ENCODE peak calls at places on chromosomes 4 and X, in nine cellular contexts. W, L, G, Q, O, R, U, D and H are unnamed samples.
A peak's percentile ranks its signal among the peaks of the same experiment; 100 is the strongest.

GRCh38 chr4:152032722-152033131 is 271.9 kb upstream of the GATB start:
- DNase-seq in W (peak; percentile 58), L (no peak), G (peak; percentile 17), Q (no peak), O (no peak), R (peak; percentile 82), U (peak; percentile 67), D (no peak), H (no peak)

GRCh38 chrX:25548806-25549205 is 533.0 kb upstream of the ARX start:
- DNase-seq in W (no peak), L (no peak), G (no peak), Q (no peak), O (no peak), R (peak; percentile 0), U (no peak), D (no peak), H (no peak)

GRCh38 chr4:47061435-47061834 is 30.1 kb downstream of the GABRB1 start:
- DNase-seq in W (no peak), L (no peak), G (no peak), Q (no peak), O (no peak), R (peak; percentile 24), U (no peak), D (no peak), H (no peak)

GRCh38 chr4:108372678-108373077 is 203.9 kb upstream of the LEF1 start:
- DNase-seq in W (no peak), L (no peak), G (no peak), Q (no peak), O (peak; percentile 21), R (no peak), U (no peak), D (no peak), H (no peak)

GRCh38 chr4:84814100-84814750 is 152.3 kb downstream of the WDFY3 start:
- DNase-seq in W (no peak), L (no peak), G (peak; percentile 74), Q (no peak), O (peak; percentile 10), R (peak; percentile 94), U (peak; percentile 77), D (peak; percentile 87), H (no peak)

GRCh38 chr4:113636877-113637276 is 124.7 kb downstream of the CAMK2D start:
- DNase-seq in W (no peak), L (no peak), G (no peak), Q (no peak), O (peak; percentile 11), R (peak; percentile 47), U (peak; percentile 65), D (no peak), H (no peak)

GRCh38 chr4:5141802-5142201 is 90.5 kb downstream of the STK32B start:
- DNase-seq in W (no peak), L (no peak), G (no peak), Q (no peak), O (no peak), R (no peak), U (no peak), D (no peak), H (no peak)

GRCh38 chrX:148670277-148670676 is 169.9 kb downstream of the AFF2 start:
- DNase-seq in W (no peak), L (no peak), G (no peak), Q (no peak), O (no peak), R (no peak), U (no peak), D (no peak), H (no peak)

GRCh38 chr4:10256203-10256602 is 139.6 kb upstream of the WDR1 start:
- DNase-seq in W (no peak), L (no peak), G (no peak), Q (no peak), O (no peak), R (no peak), U (no peak), D (no peak), H (no peak)

GRCh38 chr4:182576609-182577289 is 333.5 kb downstream of the TENM3 start:
- DNase-seq in W (no peak), L (no peak), G (peak; percentile 41), Q (no peak), O (no peak), R (no peak), U (no peak), D (no peak), H (no peak)

GRCh38 chr4:183407635-183408463 is 36.6 kb upstream of the CDKN2AIP start:
- DNase-seq in W (no peak), L (no peak), G (no peak), Q (no peak), O (no peak), R (no peak), U (no peak), D (no peak), H (no peak)

GRCh38 chr4:69503558-69503957 is 7.9 kb upstream of the UGT2B4 start:
- DNase-seq in W (no peak), L (no peak), G (no peak), Q (no peak), O (no peak), R (no peak), U (no peak), D (no peak), H (no peak)
- TF ChIP-seq CTCF in W (no peak), L (no peak), G (no peak), Q (no peak), O (no peak), R (no peak), U (no peak), D (no peak), H (no peak)

DNA sequence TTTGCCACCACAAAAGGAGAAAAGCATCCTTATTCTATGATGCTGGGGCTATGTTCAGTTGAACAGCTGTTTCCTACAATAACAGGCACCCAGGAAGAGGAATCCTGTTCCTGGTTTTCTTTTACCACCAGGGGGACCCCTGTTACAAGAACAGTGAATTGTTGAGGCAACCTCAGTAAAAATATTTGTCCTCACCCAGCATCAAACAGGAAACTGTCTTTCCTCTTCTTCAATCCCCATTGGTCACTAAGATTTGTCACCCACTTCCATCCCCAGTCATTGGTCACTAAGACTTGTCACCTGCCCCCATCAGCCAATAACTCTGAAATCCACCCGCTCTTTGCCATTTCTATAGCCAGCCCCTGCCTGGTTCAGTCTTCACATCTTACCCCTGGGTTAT is 143.5 kb upstream of the GALNT7 start:
- DNase-seq in W (no peak), L (no peak), G (peak; percentile 84), Q (no peak), O (peak; percentile 77), R (peak; percentile 77), U (peak; percentile 83), D (peak; percentile 38), H (peak; percentile 54)
- TF ChIP-seq CTCF in W (peak; percentile 55), L (peak; percentile 69), G (peak; percentile 71), Q (peak; percentile 38), O (peak; percentile 57), R (peak; percentile 81), U (peak; percentile 67), D (peak; percentile 33), H (peak; percentile 53)

GRCh38 chrX:97633798-97634197 is 750.1 kb downstream of the RPA4 start:
- DNase-seq in W (no peak), L (no peak), G (no peak), Q (no peak), O (no peak), R (no peak), U (no peak), D (no peak), H (no peak)

GRCh38 chrX:97638621-97639020 is 754.9 kb downstream of the RPA4 start:
- DNase-seq in W (no peak), L (no peak), G (no peak), Q (no peak), O (no peak), R (no peak), U (no peak), D (no peak), H (no peak)

GRCh38 chrX:97637289-97637688 is 753.6 kb downstream of the RPA4 start:
- DNase-seq in W (no peak), L (no peak), G (no peak), Q (no peak), O (no peak), R (peak; percentile 2), U (peak; percentile 5), D (no peak), H (no peak)

DNA sequence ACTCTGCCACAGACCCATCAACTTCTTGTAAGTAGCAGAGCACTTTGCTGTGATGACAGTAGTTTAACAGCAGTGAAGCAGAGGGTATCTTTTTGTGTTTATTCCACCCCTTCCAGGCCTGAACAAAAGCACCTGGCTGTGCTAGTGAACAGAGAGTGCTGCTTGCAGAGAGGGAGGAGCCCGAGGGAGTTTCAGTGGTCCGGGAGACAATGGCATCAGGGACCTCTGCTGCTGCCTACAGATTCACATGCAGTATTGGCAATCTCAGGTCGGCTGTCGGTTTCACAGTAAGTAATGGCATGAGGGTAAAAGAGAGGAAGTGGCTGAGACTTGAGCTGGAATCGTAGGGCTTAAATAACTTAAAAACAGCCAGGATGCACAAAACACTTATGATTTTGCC is 755.8 kb downstream of the RPA4 start:
- DNase-seq in W (no peak), L (no peak), G (no peak), Q (no peak), O (peak; percentile 24), R (no peak), U (no peak), D (no peak), H (no peak)
- TF ChIP-seq CTCF in W (no peak), L (no peak), G (no peak), Q (no peak), O (no peak), R (no peak), U (no peak), D (no peak), H (no peak)

DNA sequence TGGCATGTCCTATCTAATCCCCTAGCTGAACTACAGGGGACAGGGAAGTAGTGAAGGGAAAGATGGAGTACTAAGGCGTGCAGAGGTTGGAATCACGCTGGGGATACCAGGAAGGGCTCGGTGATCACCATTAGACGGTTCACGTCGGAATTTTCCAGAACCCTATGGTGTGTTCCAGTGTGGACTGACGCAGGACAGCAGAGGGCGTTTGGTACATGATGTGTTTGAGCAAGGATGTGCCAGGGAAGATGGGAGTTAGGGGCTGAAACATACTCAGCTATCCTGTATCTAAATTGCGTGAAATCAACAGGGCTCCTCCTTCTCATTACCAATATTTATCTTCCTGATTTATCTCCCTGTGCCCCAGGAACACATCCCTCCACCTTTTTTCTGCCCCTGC is 33.7 kb downstream of the PRPS2 start:
- DNase-seq in W (no peak), L (no peak), G (no peak), Q (no peak), O (no peak), R (peak; percentile 4), U (no peak), D (no peak), H (no peak)
- TF ChIP-seq CTCF in W (no peak), L (no peak), G (no peak), Q (no peak), O (no peak), R (peak; percentile 6), U (no peak), D (no peak), H (no peak)

DNA sequence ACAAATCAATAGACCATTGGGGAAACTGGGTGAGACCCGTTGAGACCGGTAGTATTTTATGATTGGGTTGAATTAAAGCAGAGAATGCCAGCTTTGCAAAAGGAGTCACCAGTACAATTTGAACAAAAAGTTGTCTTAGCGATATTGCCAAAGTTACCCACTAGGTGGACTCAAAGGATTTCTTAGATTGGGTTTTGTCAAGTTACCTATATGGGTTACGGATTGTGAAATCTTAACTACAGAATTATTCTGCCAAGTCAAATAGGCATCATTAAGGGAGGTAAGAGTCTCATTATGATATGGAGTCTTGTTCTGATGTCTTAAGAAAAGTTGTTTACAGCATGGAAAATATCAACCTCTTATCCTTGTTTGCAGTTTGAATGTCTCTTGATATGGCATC is 15.0 kb upstream of the CT47A1 start:
- DNase-seq in W (no peak), L (no peak), G (peak; percentile 19), Q (no peak), O (peak; percentile 37), R (peak; percentile 57), U (peak; percentile 39), D (peak; percentile 1), H (no peak)
- TF ChIP-seq CTCF in W (no peak), L (peak; percentile 40), G (peak; percentile 31), Q (no peak), O (peak; percentile 15), R (peak; percentile 47), U (peak; percentile 27), D (no peak), H (no peak)